ENCODE peak calls at places on chromosomes 7 and 10, in eight cellular contexts. One of them, this sample, is unnamed.

GRCh38 chr7:3673524-3673923 is 372.5 kb downstream of the SDK1 start:
- DNase-seq in GM12878: no peak
- DNase-seq in HepG2: peak; percentile 23
- DNase-seq in A549: peak; percentile 19
- DNase-seq in HCT116: no peak
- DNase-seq in K562: peak; percentile 9
- DNase-seq in Panc1: no peak
- DNase-seq in SK-N-SH: peak; percentile 27
- DNase-seq in this sample: peak; percentile 88

GRCh38 chr7:28623105-28623730 is 210.9 kb downstream of the CREB5 start:
- DNase-seq in Panc1: no peak
- DNase-seq in K562: no peak
- DNase-seq in HCT116: no peak
- DNase-seq in A549: no peak
- DNase-seq in GM12878: no peak
- DNase-seq in SK-N-SH: no peak
- DNase-seq in HepG2: no peak
- DNase-seq in this sample: no peak

GRCh38 chr7:96605045-96605716 is 104.5 kb downstream of the SEM1 start:
- DNase-seq in HepG2: no peak
- DNase-seq in SK-N-SH: no peak
- DNase-seq in A549: no peak
- DNase-seq in Panc1: no peak
- DNase-seq in GM12878: no peak
- DNase-seq in K562: no peak
- DNase-seq in HCT116: no peak
- DNase-seq in this sample: no peak

GRCh38 chr7:50450691-50451051 is 521 bp upstream of the FIGNL1 start:
- DNase-seq in SK-N-SH: peak; percentile 69
- DNase-seq in GM12878: no peak
- DNase-seq in K562: no peak
- DNase-seq in HCT116: no peak
- DNase-seq in A549: peak; percentile 22
- DNase-seq in Panc1: no peak
- DNase-seq in HepG2: no peak
- DNase-seq in this sample: peak; percentile 56

GRCh38 chr7:43905209-43905946 is 1.0 kb downstream of the URGCP start:
- DNase-seq in A549: peak; percentile 63
- DNase-seq in Panc1: no peak
- DNase-seq in K562: peak; percentile 28
- DNase-seq in GM12878: no peak
- DNase-seq in SK-N-SH: peak; percentile 72
- DNase-seq in HCT116: peak; percentile 13
- DNase-seq in HepG2: peak; percentile 97
- DNase-seq in this sample: peak; percentile 63

GRCh38 chr7:17560966-17561365 is 262.5 kb downstream of the AHR start:
- DNase-seq in A549: no peak
- DNase-seq in K562: no peak
- DNase-seq in SK-N-SH: no peak
- DNase-seq in Panc1: no peak
- DNase-seq in HepG2: no peak
- DNase-seq in HCT116: no peak
- DNase-seq in GM12878: no peak
- DNase-seq in this sample: no peak

GRCh38 chr7:121797283-121798037 is 75.5 kb upstream of the PTPRZ1 start:
- DNase-seq in GM12878: no peak
- DNase-seq in HepG2: no peak
- DNase-seq in K562: no peak
- DNase-seq in Panc1: no peak
- DNase-seq in HCT116: no peak
- DNase-seq in SK-N-SH: no peak
- DNase-seq in A549: no peak
- DNase-seq in this sample: peak; percentile 56

GRCh38 chr7:35036361-35037171 is 719 bp downstream of the DPY19L1 start:
- DNase-seq in HepG2: peak; percentile 46
- DNase-seq in Panc1: no peak
- DNase-seq in HCT116: no peak
- DNase-seq in A549: peak; percentile 59
- DNase-seq in SK-N-SH: peak; percentile 80
- DNase-seq in GM12878: no peak
- DNase-seq in K562: peak; percentile 29
- DNase-seq in this sample: peak; percentile 64

GRCh38 chr10:104037261-104037951 is 48.3 kb downstream of the COL17A1 start:
- DNase-seq in A549: no peak
- DNase-seq in SK-N-SH: no peak
- DNase-seq in HCT116: no peak
- DNase-seq in HepG2: no peak
- DNase-seq in Panc1: no peak
- DNase-seq in GM12878: no peak
- DNase-seq in K562: no peak
- DNase-seq in this sample: no peak

GRCh38 chr10:131001438-131001837 is 310.1 kb downstream of the TCERG1L start:
- DNase-seq in Panc1: no peak
- DNase-seq in GM12878: no peak
- DNase-seq in K562: no peak
- DNase-seq in HepG2: no peak
- DNase-seq in A549: no peak
- DNase-seq in SK-N-SH: no peak
- DNase-seq in HCT116: no peak
- DNase-seq in this sample: no peak

GRCh38 chr10:79346388-79347225 is 662 bp upstream of the PPIF start:
- DNase-seq in SK-N-SH: peak; percentile 41
- DNase-seq in GM12878: no peak
- DNase-seq in K562: no peak
- DNase-seq in A549: no peak
- DNase-seq in HepG2: no peak
- DNase-seq in HCT116: peak; percentile 19
- DNase-seq in Panc1: no peak
- DNase-seq in this sample: peak; percentile 71

GRCh38 chr7:66145404-66145843 is 30.8 kb downstream of the CRCP start:
- DNase-seq in Panc1: no peak
- DNase-seq in A549: no peak
- DNase-seq in K562: no peak
- DNase-seq in HCT116: no peak
- DNase-seq in SK-N-SH: peak; percentile 60
- DNase-seq in HepG2: no peak
- DNase-seq in GM12878: no peak
- DNase-seq in this sample: no peak

GRCh38 chr7:144027070-144027469 is 21.7 kb upstream of the OR2A5 start:
- DNase-seq in Panc1: no peak
- DNase-seq in SK-N-SH: peak; percentile 27
- DNase-seq in HCT116: peak; percentile 28
- DNase-seq in HepG2: peak; percentile 9
- DNase-seq in K562: no peak
- DNase-seq in A549: peak; percentile 30
- DNase-seq in GM12878: no peak
- DNase-seq in this sample: peak; percentile 22

GRCh38 chr10:43039629-43040481 is 37.0 kb upstream of the RET start:
- DNase-seq in SK-N-SH: peak; percentile 75
- DNase-seq in K562: no peak
- DNase-seq in HCT116: no peak
- DNase-seq in Panc1: no peak
- DNase-seq in GM12878: no peak
- DNase-seq in HepG2: no peak
- DNase-seq in A549: no peak
- DNase-seq in this sample: no peak

GRCh38 chr7:94056796-94057207 is 52.6 kb upstream of the BET1 start:
- DNase-seq in SK-N-SH: no peak
- DNase-seq in K562: no peak
- DNase-seq in HepG2: no peak
- DNase-seq in Panc1: peak; percentile 25
- DNase-seq in HCT116: no peak
- DNase-seq in A549: peak; percentile 42
- DNase-seq in GM12878: no peak
- DNase-seq in this sample: peak; percentile 13

GRCh38 chr7:111232249-111233084 is 141.5 kb downstream of the LRRN3 start:
- DNase-seq in HepG2: peak; percentile 28
- DNase-seq in SK-N-SH: no peak
- DNase-seq in GM12878: no peak
- DNase-seq in Panc1: peak; percentile 84
- DNase-seq in HCT116: peak; percentile 12
- DNase-seq in K562: no peak
- DNase-seq in A549: peak; percentile 61
- DNase-seq in this sample: no peak

GRCh38 chr10:88117869-88118632 is 254.6 kb downstream of the PTEN start:
- DNase-seq in HCT116: peak; percentile 10
- DNase-seq in HepG2: no peak
- DNase-seq in Panc1: no peak
- DNase-seq in A549: peak; percentile 28
- DNase-seq in SK-N-SH: no peak
- DNase-seq in K562: peak; percentile 9
- DNase-seq in GM12878: no peak
- DNase-seq in this sample: peak; percentile 53

GRCh38 chr7:92527300-92528187 is 776 bp downstream of the PEX1 start:
- DNase-seq in HCT116: peak; percentile 37
- DNase-seq in SK-N-SH: peak; percentile 78
- DNase-seq in A549: peak; percentile 65
- DNase-seq in GM12878: peak; percentile 15
- DNase-seq in K562: peak; percentile 48
- DNase-seq in Panc1: peak; percentile 30
- DNase-seq in HepG2: peak; percentile 62
- DNase-seq in this sample: peak; percentile 81

GRCh38 chr10:525565-526315 is 163.7 kb downstream of the DIP2C start:
- DNase-seq in GM12878: no peak
- DNase-seq in HepG2: no peak
- DNase-seq in K562: no peak
- DNase-seq in A549: no peak
- DNase-seq in HCT116: no peak
- DNase-seq in SK-N-SH: no peak
- DNase-seq in Panc1: no peak
- DNase-seq in this sample: no peak

GRCh38 chr7:17441557-17441956 is 143.1 kb downstream of the AHR start:
- DNase-seq in HepG2: no peak
- DNase-seq in HCT116: no peak
- DNase-seq in A549: no peak
- DNase-seq in SK-N-SH: no peak
- DNase-seq in Panc1: no peak
- DNase-seq in GM12878: no peak
- DNase-seq in K562: no peak
- DNase-seq in this sample: no peak

GRCh38 chr7:116809636-116810266 is 52.6 kb upstream of the CAPZA2 start:
- DNase-seq in Panc1: peak; percentile 77
- DNase-seq in A549: peak; percentile 79
- DNase-seq in HCT116: peak; percentile 67
- DNase-seq in SK-N-SH: peak; percentile 47
- DNase-seq in K562: peak; percentile 42
- DNase-seq in GM12878: no peak
- DNase-seq in HepG2: peak; percentile 92
- DNase-seq in this sample: peak; percentile 89

GRCh38 chr10:84214612-84215235 is 10.6 kb downstream of the LRIT2 start:
- DNase-seq in HepG2: peak; percentile 24
- DNase-seq in SK-N-SH: peak; percentile 52
- DNase-seq in A549: peak; percentile 52
- DNase-seq in GM12878: no peak
- DNase-seq in Panc1: no peak
- DNase-seq in HCT116: peak; percentile 10
- DNase-seq in K562: peak; percentile 75
- DNase-seq in this sample: peak; percentile 84

GRCh38 chr7:20220293-20220755 is 3.1 kb upstream of the MACC1 start:
- DNase-seq in HepG2: no peak
- DNase-seq in Panc1: no peak
- DNase-seq in SK-N-SH: no peak
- DNase-seq in HCT116: no peak
- DNase-seq in K562: no peak
- DNase-seq in GM12878: no peak
- DNase-seq in A549: no peak
- DNase-seq in this sample: no peak

DNA sequence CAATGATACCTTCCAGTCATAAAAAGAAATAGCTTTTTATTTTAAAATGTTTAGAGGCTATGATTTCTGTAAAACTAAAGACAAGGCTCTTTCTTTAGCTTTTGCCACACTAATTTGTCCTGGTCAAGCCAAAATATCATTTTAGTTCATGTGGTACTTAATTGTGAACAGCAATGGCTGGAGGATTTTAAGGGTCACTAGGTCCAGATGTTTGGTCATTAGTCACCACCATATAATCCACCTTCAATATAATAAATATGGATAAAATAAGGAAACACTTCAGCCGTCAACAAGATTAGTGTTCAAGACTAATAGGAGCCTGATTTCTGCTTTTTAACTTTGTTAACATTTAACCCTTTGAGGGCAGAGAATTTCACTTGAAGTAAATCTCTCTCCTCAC is 50.0 kb upstream of the HGF start:
- DNase-seq in GM12878: no peak
- DNase-seq in HCT116: no peak
- DNase-seq in Panc1: no peak
- DNase-seq in A549: no peak
- DNase-seq in K562: no peak
- DNase-seq in HepG2: no peak
- DNase-seq in SK-N-SH: no peak
- DNase-seq in this sample: no peak
- TF ChIP-seq REST in GM12878: no peak
- TF ChIP-seq REST in HCT116: no peak
- TF ChIP-seq REST in Panc1: no peak
- TF ChIP-seq REST in A549: no peak
- TF ChIP-seq REST in K562: no peak
- TF ChIP-seq REST in HepG2: no peak
- TF ChIP-seq REST in SK-N-SH: no peak
- TF ChIP-seq REST in this sample: no peak

GRCh38 chr10:44968101-44968886 is 8.7 kb downstream of the RASSF4 start:
- DNase-seq in HCT116: no peak
- DNase-seq in HepG2: no peak
- DNase-seq in SK-N-SH: no peak
- DNase-seq in K562: no peak
- DNase-seq in A549: no peak
- DNase-seq in GM12878: no peak
- DNase-seq in Panc1: no peak
- DNase-seq in this sample: no peak
- TF ChIP-seq REST in HCT116: no peak
- TF ChIP-seq REST in HepG2: no peak
- TF ChIP-seq REST in SK-N-SH: no peak
- TF ChIP-seq REST in K562: no peak
- TF ChIP-seq REST in A549: no peak
- TF ChIP-seq REST in GM12878: no peak
- TF ChIP-seq REST in Panc1: no peak
- TF ChIP-seq REST in this sample: no peak

GRCh38 chr7:98511175-98511574 is 105.9 kb upstream of the NPTX2 start:
- DNase-seq in Panc1: no peak
- DNase-seq in A549: no peak
- DNase-seq in GM12878: no peak
- DNase-seq in HepG2: no peak
- DNase-seq in HCT116: no peak
- DNase-seq in SK-N-SH: no peak
- DNase-seq in K562: no peak
- DNase-seq in this sample: no peak
- TF ChIP-seq REST in Panc1: no peak
- TF ChIP-seq REST in A549: no peak
- TF ChIP-seq REST in GM12878: no peak
- TF ChIP-seq REST in HepG2: no peak
- TF ChIP-seq REST in HCT116: no peak
- TF ChIP-seq REST in SK-N-SH: no peak
- TF ChIP-seq REST in K562: no peak
- TF ChIP-seq REST in this sample: no peak

DNA sequence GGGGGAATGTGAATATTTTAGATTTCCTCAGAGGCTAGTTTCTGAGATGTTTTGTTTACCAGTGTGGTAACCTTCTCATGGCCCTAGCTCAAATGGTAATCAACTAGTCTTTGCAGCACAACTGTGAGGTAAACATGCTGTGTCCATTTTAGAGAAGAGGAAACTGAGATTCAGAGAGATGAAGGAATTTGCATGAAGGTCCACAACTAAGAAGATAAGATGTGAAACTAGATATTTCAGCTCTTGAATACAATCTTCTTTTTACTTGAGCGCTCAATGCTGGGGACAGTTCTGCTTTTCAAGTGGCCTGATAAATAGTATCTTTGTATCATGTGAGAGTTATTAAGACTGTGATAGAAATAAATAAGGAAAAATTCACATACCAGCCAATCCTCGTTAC is 245.4 kb downstream of the AUTS2 start:
- DNase-seq in GM12878: peak; percentile 74
- DNase-seq in Panc1: no peak
- DNase-seq in HCT116: no peak
- DNase-seq in HepG2: no peak
- DNase-seq in K562: no peak
- DNase-seq in SK-N-SH: no peak
- DNase-seq in A549: no peak
- DNase-seq in this sample: no peak
- TF ChIP-seq REST in GM12878: no peak
- TF ChIP-seq REST in Panc1: no peak
- TF ChIP-seq REST in HCT116: no peak
- TF ChIP-seq REST in HepG2: no peak
- TF ChIP-seq REST in K562: no peak
- TF ChIP-seq REST in SK-N-SH: no peak
- TF ChIP-seq REST in A549: no peak
- TF ChIP-seq REST in this sample: no peak

This sample was measured in GM23338.